ENCODE peak calls at places on chromosomes 2 and 18, in seven cellular contexts. One of them, this sample, is unnamed.

GRCh38 chr2:11203480-11203879 is 48.2 kb downstream of the SLC66A3 start:
- DNase-seq in cardiac muscle cell: peak; percentile 11
- DNase-seq in cerebellar cortex: no peak
- DNase-seq in H9: no peak
- DNase-seq in mammary epithelial cell: peak; percentile 25
- DNase-seq in stimulated activated CD8-positive, alpha-beta memory T cell treated with anti-CD3 and anti-CD28 coated beads, Interleukin-15, amount 100 ng/mL, for 4 hours: no peak
- DNase-seq in A549: peak; percentile 71
- DNase-seq in this sample: peak; percentile 83

GRCh38 chr2:36780231-36780808 is 83.8 kb downstream of the VIT start:
- DNase-seq in cardiac muscle cell: peak; percentile 73
- DNase-seq in mammary epithelial cell: peak; percentile 48
- DNase-seq in stimulated activated CD8-positive, alpha-beta memory T cell treated with anti-CD3 and anti-CD28 coated beads, Interleukin-15, amount 100 ng/mL, for 4 hours: no peak
- DNase-seq in cerebellar cortex: peak; percentile 70
- DNase-seq in H9: no peak
- DNase-seq in A549: peak; percentile 71
- DNase-seq in this sample: no peak

GRCh38 chr2:235726554-235726953 is 232.7 kb downstream of the AGAP1 start:
- DNase-seq in stimulated activated CD8-positive, alpha-beta memory T cell treated with anti-CD3 and anti-CD28 coated beads, Interleukin-15, amount 100 ng/mL, for 4 hours: no peak
- DNase-seq in H9: no peak
- DNase-seq in cerebellar cortex: no peak
- DNase-seq in cardiac muscle cell: no peak
- DNase-seq in mammary epithelial cell: no peak
- DNase-seq in A549: no peak
- DNase-seq in this sample: no peak

GRCh38 chr18:51514128-51514527 is 316.6 kb upstream of the MEX3C start:
- DNase-seq in H9: no peak
- DNase-seq in cardiac muscle cell: no peak
- DNase-seq in A549: no peak
- DNase-seq in stimulated activated CD8-positive, alpha-beta memory T cell treated with anti-CD3 and anti-CD28 coated beads, Interleukin-15, amount 100 ng/mL, for 4 hours: no peak
- DNase-seq in cerebellar cortex: no peak
- DNase-seq in mammary epithelial cell: peak; percentile 87
- DNase-seq in this sample: no peak

GRCh38 chr2:72271766-72272615 is 124.3 kb upstream of the CYP26B1 start:
- DNase-seq in A549: no peak
- DNase-seq in stimulated activated CD8-positive, alpha-beta memory T cell treated with anti-CD3 and anti-CD28 coated beads, Interleukin-15, amount 100 ng/mL, for 4 hours: no peak
- DNase-seq in cardiac muscle cell: peak; percentile 75
- DNase-seq in cerebellar cortex: peak; percentile 13
- DNase-seq in mammary epithelial cell: peak; percentile 8
- DNase-seq in H9: no peak
- DNase-seq in this sample: no peak

GRCh38 chr18:63207825-63208224 is 111.7 kb downstream of the BCL2 start:
- DNase-seq in H9: no peak
- DNase-seq in cardiac muscle cell: no peak
- DNase-seq in cerebellar cortex: no peak
- DNase-seq in A549: no peak
- DNase-seq in stimulated activated CD8-positive, alpha-beta memory T cell treated with anti-CD3 and anti-CD28 coated beads, Interleukin-15, amount 100 ng/mL, for 4 hours: no peak
- DNase-seq in mammary epithelial cell: no peak
- DNase-seq in this sample: no peak

GRCh38 chr2:200931227-200931626 is 32.2 kb downstream of the ORC2 start:
- DNase-seq in A549: no peak
- DNase-seq in mammary epithelial cell: no peak
- DNase-seq in stimulated activated CD8-positive, alpha-beta memory T cell treated with anti-CD3 and anti-CD28 coated beads, Interleukin-15, amount 100 ng/mL, for 4 hours: no peak
- DNase-seq in cardiac muscle cell: peak; percentile 41
- DNase-seq in cerebellar cortex: no peak
- DNase-seq in H9: no peak
- DNase-seq in this sample: no peak

GRCh38 chr18:21538230-21538629 is 62.3 kb downstream of the ESCO1 start:
- DNase-seq in H9: no peak
- DNase-seq in cardiac muscle cell: no peak
- DNase-seq in mammary epithelial cell: no peak
- DNase-seq in A549: no peak
- DNase-seq in stimulated activated CD8-positive, alpha-beta memory T cell treated with anti-CD3 and anti-CD28 coated beads, Interleukin-15, amount 100 ng/mL, for 4 hours: no peak
- DNase-seq in cerebellar cortex: no peak
- DNase-seq in this sample: no peak

GRCh38 chr18:13382990-13383821 is 164.6 kb downstream of the LDLRAD4 start:
- DNase-seq in cardiac muscle cell: no peak
- DNase-seq in mammary epithelial cell: no peak
- DNase-seq in A549: no peak
- DNase-seq in H9: peak; percentile 23
- DNase-seq in cerebellar cortex: no peak
- DNase-seq in stimulated activated CD8-positive, alpha-beta memory T cell treated with anti-CD3 and anti-CD28 coated beads, Interleukin-15, amount 100 ng/mL, for 4 hours: no peak
- DNase-seq in this sample: no peak

GRCh38 chr2:5945707-5946106 is 253.5 kb downstream of the SOX11 start:
- DNase-seq in stimulated activated CD8-positive, alpha-beta memory T cell treated with anti-CD3 and anti-CD28 coated beads, Interleukin-15, amount 100 ng/mL, for 4 hours: no peak
- DNase-seq in cerebellar cortex: no peak
- DNase-seq in H9: no peak
- DNase-seq in cardiac muscle cell: no peak
- DNase-seq in A549: no peak
- DNase-seq in mammary epithelial cell: no peak
- DNase-seq in this sample: no peak

GRCh38 chr2:30691948-30692828 is 115.1 kb downstream of the CAPN13 start:
- DNase-seq in cardiac muscle cell: peak; percentile 29
- DNase-seq in stimulated activated CD8-positive, alpha-beta memory T cell treated with anti-CD3 and anti-CD28 coated beads, Interleukin-15, amount 100 ng/mL, for 4 hours: no peak
- DNase-seq in cerebellar cortex: peak; percentile 8
- DNase-seq in mammary epithelial cell: no peak
- DNase-seq in H9: no peak
- DNase-seq in A549: no peak
- DNase-seq in this sample: no peak

GRCh38 chr2:99836670-99837069 is 305.7 kb downstream of the AFF3 start:
- DNase-seq in A549: no peak
- DNase-seq in cerebellar cortex: no peak
- DNase-seq in H9: no peak
- DNase-seq in cardiac muscle cell: no peak
- DNase-seq in stimulated activated CD8-positive, alpha-beta memory T cell treated with anti-CD3 and anti-CD28 coated beads, Interleukin-15, amount 100 ng/mL, for 4 hours: no peak
- DNase-seq in mammary epithelial cell: no peak
- DNase-seq in this sample: no peak

GRCh38 chr2:34012728-34013302 is 413.7 kb upstream of the FAM98A start:
- DNase-seq in A549: peak; percentile 6
- DNase-seq in cerebellar cortex: peak; percentile 37
- DNase-seq in stimulated activated CD8-positive, alpha-beta memory T cell treated with anti-CD3 and anti-CD28 coated beads, Interleukin-15, amount 100 ng/mL, for 4 hours: no peak
- DNase-seq in cardiac muscle cell: peak; percentile 21
- DNase-seq in H9: peak; percentile 83
- DNase-seq in mammary epithelial cell: peak; percentile 28
- DNase-seq in this sample: peak; percentile 44

GRCh38 chr2:225937625-225938024 is 538.1 kb downstream of the NYAP2 start:
- DNase-seq in cerebellar cortex: no peak
- DNase-seq in mammary epithelial cell: peak; percentile 20
- DNase-seq in stimulated activated CD8-positive, alpha-beta memory T cell treated with anti-CD3 and anti-CD28 coated beads, Interleukin-15, amount 100 ng/mL, for 4 hours: no peak
- DNase-seq in A549: no peak
- DNase-seq in H9: no peak
- DNase-seq in cardiac muscle cell: peak; percentile 49
- DNase-seq in this sample: no peak

GRCh38 chr2:160742679-160743078 is 249.1 kb upstream of the RBMS1 start:
- DNase-seq in mammary epithelial cell: no peak
- DNase-seq in H9: no peak
- DNase-seq in A549: no peak
- DNase-seq in stimulated activated CD8-positive, alpha-beta memory T cell treated with anti-CD3 and anti-CD28 coated beads, Interleukin-15, amount 100 ng/mL, for 4 hours: no peak
- DNase-seq in cerebellar cortex: no peak
- DNase-seq in cardiac muscle cell: peak; percentile 21
- DNase-seq in this sample: peak; percentile 13

GRCh38 chr2:201779996-201780673 is 598 bp downstream of the ALS2 start:
- DNase-seq in cerebellar cortex: peak; percentile 63
- DNase-seq in mammary epithelial cell: no peak
- DNase-seq in H9: no peak
- DNase-seq in A549: no peak
- DNase-seq in stimulated activated CD8-positive, alpha-beta memory T cell treated with anti-CD3 and anti-CD28 coated beads, Interleukin-15, amount 100 ng/mL, for 4 hours: no peak
- DNase-seq in cardiac muscle cell: peak; percentile 27
- DNase-seq in this sample: no peak

GRCh38 chr18:79586436-79587297 is 92.9 kb upstream of the CTDP1 start:
- DNase-seq in cerebellar cortex: no peak
- DNase-seq in A549: no peak
- DNase-seq in mammary epithelial cell: no peak
- DNase-seq in H9: peak; percentile 19
- DNase-seq in stimulated activated CD8-positive, alpha-beta memory T cell treated with anti-CD3 and anti-CD28 coated beads, Interleukin-15, amount 100 ng/mL, for 4 hours: no peak
- DNase-seq in cardiac muscle cell: no peak
- DNase-seq in this sample: no peak

GRCh38 chr2:102355526-102356380 is at the start of gene IL18R1:
- DNase-seq in mammary epithelial cell: peak; percentile 65
- DNase-seq in cardiac muscle cell: peak; percentile 90
- DNase-seq in H9: peak; percentile 81
- DNase-seq in stimulated activated CD8-positive, alpha-beta memory T cell treated with anti-CD3 and anti-CD28 coated beads, Interleukin-15, amount 100 ng/mL, for 4 hours: peak; percentile 54
- DNase-seq in cerebellar cortex: peak; percentile 19
- DNase-seq in A549: peak; percentile 58
- DNase-seq in this sample: peak; percentile 67

GRCh38 chr2:98607104-98607503 is 1.2 kb downstream of the COA5 start:
- DNase-seq in stimulated activated CD8-positive, alpha-beta memory T cell treated with anti-CD3 and anti-CD28 coated beads, Interleukin-15, amount 100 ng/mL, for 4 hours: no peak
- DNase-seq in mammary epithelial cell: no peak
- DNase-seq in cardiac muscle cell: no peak
- DNase-seq in A549: no peak
- DNase-seq in H9: no peak
- DNase-seq in cerebellar cortex: no peak
- DNase-seq in this sample: no peak

GRCh38 chr2:15897431-15898098 is 42.8 kb upstream of the MYCN start:
- DNase-seq in cerebellar cortex: no peak
- DNase-seq in cardiac muscle cell: no peak
- DNase-seq in H9: no peak
- DNase-seq in mammary epithelial cell: no peak
- DNase-seq in stimulated activated CD8-positive, alpha-beta memory T cell treated with anti-CD3 and anti-CD28 coated beads, Interleukin-15, amount 100 ng/mL, for 4 hours: no peak
- DNase-seq in A549: no peak
- DNase-seq in this sample: no peak

GRCh38 chr18:42078711-42079110 is 123.7 kb downstream of the PIK3C3 start:
- DNase-seq in cardiac muscle cell: peak; percentile 80
- DNase-seq in cerebellar cortex: no peak
- DNase-seq in H9: no peak
- DNase-seq in A549: no peak
- DNase-seq in mammary epithelial cell: no peak
- DNase-seq in stimulated activated CD8-positive, alpha-beta memory T cell treated with anti-CD3 and anti-CD28 coated beads, Interleukin-15, amount 100 ng/mL, for 4 hours: no peak
- DNase-seq in this sample: no peak

GRCh38 chr2:174338626-174339570 is 4.1 kb downstream of the SP9 start:
- DNase-seq in cardiac muscle cell: no peak
- DNase-seq in cerebellar cortex: no peak
- DNase-seq in stimulated activated CD8-positive, alpha-beta memory T cell treated with anti-CD3 and anti-CD28 coated beads, Interleukin-15, amount 100 ng/mL, for 4 hours: no peak
- DNase-seq in mammary epithelial cell: no peak
- DNase-seq in A549: no peak
- DNase-seq in H9: peak; percentile 73
- DNase-seq in this sample: no peak

GRCh38 chr2:98583866-98584618 is 24.3 kb downstream of the COA5 start:
- DNase-seq in stimulated activated CD8-positive, alpha-beta memory T cell treated with anti-CD3 and anti-CD28 coated beads, Interleukin-15, amount 100 ng/mL, for 4 hours: no peak
- DNase-seq in A549: no peak
- DNase-seq in H9: no peak
- DNase-seq in cardiac muscle cell: no peak
- DNase-seq in cerebellar cortex: no peak
- DNase-seq in mammary epithelial cell: no peak
- DNase-seq in this sample: no peak

This sample was measured in SJSA1.